ENCODE peak calls at places on chromosomes 12 and 14, in nine cellular contexts. R, J, N, A, W, X, K, I and U are unnamed samples.

GRCh38 chr12:3280967-3281366 is 203.8 kb downstream of the TSPAN9 start:
- DNase-seq in R (no peak), J (no peak), N (no peak), A (no peak), W (no peak), X (no peak), K (no peak), I (no peak), U (no peak)

GRCh38 chr12:131041216-131041967 is 87.7 kb downstream of the ADGRD1 start:
- DNase-seq in R (peak), J (no peak), N (no peak), A (no peak), W (no peak), X (no peak), K (no peak), I (no peak), U (no peak)

GRCh38 chr12:53062011-53062961 is 12.4 kb downstream of the TNS2 start:
- DNase-seq in R (no peak), J (no peak), N (no peak), A (no peak), W (no peak), X (no peak), K (peak), I (no peak), U (no peak)

GRCh38 chr14:87575378-87575777 is 417.6 kb downstream of the GALC start:
- DNase-seq in R (no peak), J (no peak), N (no peak), A (no peak), W (no peak), X (no peak), K (no peak), I (no peak), U (no peak)

GRCh38 chr12:81294325-81295190 is 216.7 kb downstream of the ACSS3 start:
- DNase-seq in R (no peak), J (no peak), N (no peak), A (no peak), W (no peak), X (peak), K (no peak), I (peak), U (no peak)

GRCh38 chr12:83945871-83946270 is 966.7 kb downstream of the SLC6A15 start:
- DNase-seq in R (no peak), J (no peak), N (peak), A (no peak), W (no peak), X (peak), K (no peak), I (no peak), U (peak)

GRCh38 chr12:111446631-111447570 is 41.2 kb downstream of the SH2B3 start:
- DNase-seq in R (no peak), J (peak), N (no peak), A (no peak), W (no peak), X (peak), K (peak), I (no peak), U (no peak)

GRCh38 chr14:76201162-76201561 is 49.4 kb downstream of the GPATCH2L start:
- DNase-seq in R (no peak), J (no peak), N (peak), A (no peak), W (no peak), X (peak), K (no peak), I (no peak), U (peak)

GRCh38 chr14:79580908-79581307 is 630.4 kb downstream of the DIO2 start:
- DNase-seq in R (no peak), J (no peak), N (no peak), A (no peak), W (no peak), X (no peak), K (no peak), I (no peak), U (no peak)

GRCh38 chr14:95340201-95340697 is 20.5 kb upstream of the CLMN start:
- DNase-seq in R (no peak), J (peak), N (peak), A (no peak), W (no peak), X (peak), K (peak), I (no peak), U (no peak)